ENCODE peak calls at places on chromosomes 6 and 20, in nine cellular contexts. One of them, this sample, is unnamed.
A peak's percentile ranks its signal among the peaks of the same experiment; 100 is the strongest.

GRCh38 chr6:5697508-5697907 is 309.2 kb downstream of the NRN1 start:
- DNase-seq in fibroblast of mammary gland: no peak
- DNase-seq in stimulated activated CD4-positive, alpha-beta T cell treated with anti-CD3 and anti-CD28 coated beads, Interleukin-12 subunit alpha, Interleukin-12 subunit beta, amount 100 ng/mL, for 4 hours: no peak
- DNase-seq in Right ventricle myocardium superior: no peak
- DNase-seq in Peyer's patch: no peak
- DNase-seq in ELR: no peak
- DNase-seq in nephron progenitor cell: no peak
- DNase-seq in activated naive CD4-positive, alpha-beta T cell treated with anti-CD3 and anti-CD28 coated beads, Interleukin-2, amount 50 U/mL, for 16 hours: no peak
- DNase-seq in fibroblast of the aortic adventitia: no peak
- DNase-seq in this sample: no peak

GRCh38 chr6:65728879-65729479 is 22.0 kb upstream of the EYS start:
- DNase-seq in fibroblast of mammary gland: no peak
- DNase-seq in stimulated activated CD4-positive, alpha-beta T cell treated with anti-CD3 and anti-CD28 coated beads, Interleukin-12 subunit alpha, Interleukin-12 subunit beta, amount 100 ng/mL, for 4 hours: no peak
- DNase-seq in Right ventricle myocardium superior: no peak
- DNase-seq in Peyer's patch: no peak
- DNase-seq in ELR: no peak
- DNase-seq in nephron progenitor cell: no peak
- DNase-seq in activated naive CD4-positive, alpha-beta T cell treated with anti-CD3 and anti-CD28 coated beads, Interleukin-2, amount 50 U/mL, for 16 hours: no peak
- DNase-seq in fibroblast of the aortic adventitia: no peak
- DNase-seq in this sample: no peak

GRCh38 chr6:141700836-141701235 is 431.9 kb upstream of the GJE1 start:
- DNase-seq in fibroblast of mammary gland: no peak
- DNase-seq in stimulated activated CD4-positive, alpha-beta T cell treated with anti-CD3 and anti-CD28 coated beads, Interleukin-12 subunit alpha, Interleukin-12 subunit beta, amount 100 ng/mL, for 4 hours: no peak
- DNase-seq in Right ventricle myocardium superior: no peak
- DNase-seq in Peyer's patch: no peak
- DNase-seq in ELR: no peak
- DNase-seq in nephron progenitor cell: no peak
- DNase-seq in activated naive CD4-positive, alpha-beta T cell treated with anti-CD3 and anti-CD28 coated beads, Interleukin-2, amount 50 U/mL, for 16 hours: no peak
- DNase-seq in fibroblast of the aortic adventitia: peak; percentile 17
- DNase-seq in this sample: no peak

GRCh38 chr20:59775221-59776055 is 158.0 kb downstream of the SYCP2 start:
- DNase-seq in fibroblast of mammary gland: no peak
- DNase-seq in stimulated activated CD4-positive, alpha-beta T cell treated with anti-CD3 and anti-CD28 coated beads, Interleukin-12 subunit alpha, Interleukin-12 subunit beta, amount 100 ng/mL, for 4 hours: no peak
- DNase-seq in Right ventricle myocardium superior: no peak
- DNase-seq in Peyer's patch: peak; percentile 36
- DNase-seq in ELR: no peak
- DNase-seq in nephron progenitor cell: no peak
- DNase-seq in activated naive CD4-positive, alpha-beta T cell treated with anti-CD3 and anti-CD28 coated beads, Interleukin-2, amount 50 U/mL, for 16 hours: no peak
- DNase-seq in fibroblast of the aortic adventitia: no peak
- DNase-seq in this sample: peak; percentile 33

GRCh38 chr20:59253325-59253724 is 47.1 kb upstream of the EDN3 start:
- DNase-seq in fibroblast of mammary gland: no peak
- DNase-seq in stimulated activated CD4-positive, alpha-beta T cell treated with anti-CD3 and anti-CD28 coated beads, Interleukin-12 subunit alpha, Interleukin-12 subunit beta, amount 100 ng/mL, for 4 hours: no peak
- DNase-seq in Right ventricle myocardium superior: no peak
- DNase-seq in Peyer's patch: no peak
- DNase-seq in ELR: no peak
- DNase-seq in nephron progenitor cell: no peak
- DNase-seq in activated naive CD4-positive, alpha-beta T cell treated with anti-CD3 and anti-CD28 coated beads, Interleukin-2, amount 50 U/mL, for 16 hours: no peak
- DNase-seq in fibroblast of the aortic adventitia: no peak
- DNase-seq in this sample: no peak

GRCh38 chr6:90319979-90320667 is 23.5 kb upstream of the BACH2 start:
- DNase-seq in fibroblast of mammary gland: no peak
- DNase-seq in stimulated activated CD4-positive, alpha-beta T cell treated with anti-CD3 and anti-CD28 coated beads, Interleukin-12 subunit alpha, Interleukin-12 subunit beta, amount 100 ng/mL, for 4 hours: no peak
- DNase-seq in Right ventricle myocardium superior: no peak
- DNase-seq in Peyer's patch: no peak
- DNase-seq in ELR: no peak
- DNase-seq in nephron progenitor cell: no peak
- DNase-seq in activated naive CD4-positive, alpha-beta T cell treated with anti-CD3 and anti-CD28 coated beads, Interleukin-2, amount 50 U/mL, for 16 hours: peak; percentile 38
- DNase-seq in fibroblast of the aortic adventitia: no peak
- DNase-seq in this sample: no peak

GRCh38 chr6:164048840-164049239 is 634.3 kb downstream of the QKI start:
- DNase-seq in fibroblast of mammary gland: no peak
- DNase-seq in stimulated activated CD4-positive, alpha-beta T cell treated with anti-CD3 and anti-CD28 coated beads, Interleukin-12 subunit alpha, Interleukin-12 subunit beta, amount 100 ng/mL, for 4 hours: no peak
- DNase-seq in Right ventricle myocardium superior: no peak
- DNase-seq in Peyer's patch: no peak
- DNase-seq in ELR: peak; percentile 24
- DNase-seq in nephron progenitor cell: no peak
- DNase-seq in activated naive CD4-positive, alpha-beta T cell treated with anti-CD3 and anti-CD28 coated beads, Interleukin-2, amount 50 U/mL, for 16 hours: no peak
- DNase-seq in fibroblast of the aortic adventitia: no peak
- DNase-seq in this sample: no peak

GRCh38 chr6:126480268-126480667 is 140.4 kb downstream of the CENPW start:
- DNase-seq in fibroblast of mammary gland: no peak
- DNase-seq in stimulated activated CD4-positive, alpha-beta T cell treated with anti-CD3 and anti-CD28 coated beads, Interleukin-12 subunit alpha, Interleukin-12 subunit beta, amount 100 ng/mL, for 4 hours: no peak
- DNase-seq in Right ventricle myocardium superior: no peak
- DNase-seq in Peyer's patch: no peak
- DNase-seq in ELR: no peak
- DNase-seq in nephron progenitor cell: no peak
- DNase-seq in activated naive CD4-positive, alpha-beta T cell treated with anti-CD3 and anti-CD28 coated beads, Interleukin-2, amount 50 U/mL, for 16 hours: no peak
- DNase-seq in fibroblast of the aortic adventitia: no peak
- DNase-seq in this sample: no peak

GRCh38 chr6:45156075-45156474 is 172.1 kb upstream of the RUNX2 start:
- DNase-seq in fibroblast of mammary gland: no peak
- DNase-seq in stimulated activated CD4-positive, alpha-beta T cell treated with anti-CD3 and anti-CD28 coated beads, Interleukin-12 subunit alpha, Interleukin-12 subunit beta, amount 100 ng/mL, for 4 hours: no peak
- DNase-seq in Right ventricle myocardium superior: no peak
- DNase-seq in Peyer's patch: no peak
- DNase-seq in ELR: no peak
- DNase-seq in nephron progenitor cell: no peak
- DNase-seq in activated naive CD4-positive, alpha-beta T cell treated with anti-CD3 and anti-CD28 coated beads, Interleukin-2, amount 50 U/mL, for 16 hours: no peak
- DNase-seq in fibroblast of the aortic adventitia: no peak
- DNase-seq in this sample: no peak

GRCh38 chr20:17806739-17807441 is 107.1 kb downstream of the BANF2 start:
- DNase-seq in fibroblast of mammary gland: peak; percentile 85
- DNase-seq in stimulated activated CD4-positive, alpha-beta T cell treated with anti-CD3 and anti-CD28 coated beads, Interleukin-12 subunit alpha, Interleukin-12 subunit beta, amount 100 ng/mL, for 4 hours: no peak
- DNase-seq in Right ventricle myocardium superior: peak; percentile 89
- DNase-seq in Peyer's patch: no peak
- DNase-seq in ELR: no peak
- DNase-seq in nephron progenitor cell: no peak
- DNase-seq in activated naive CD4-positive, alpha-beta T cell treated with anti-CD3 and anti-CD28 coated beads, Interleukin-2, amount 50 U/mL, for 16 hours: no peak
- DNase-seq in fibroblast of the aortic adventitia: peak; percentile 93
- DNase-seq in this sample: peak; percentile 66

GRCh38 chr6:11682525-11682924 is 96.1 kb downstream of the ADTRP start:
- DNase-seq in fibroblast of mammary gland: peak; percentile 38
- DNase-seq in stimulated activated CD4-positive, alpha-beta T cell treated with anti-CD3 and anti-CD28 coated beads, Interleukin-12 subunit alpha, Interleukin-12 subunit beta, amount 100 ng/mL, for 4 hours: no peak
- DNase-seq in Right ventricle myocardium superior: no peak
- DNase-seq in Peyer's patch: no peak
- DNase-seq in ELR: peak; percentile 32
- DNase-seq in nephron progenitor cell: no peak
- DNase-seq in activated naive CD4-positive, alpha-beta T cell treated with anti-CD3 and anti-CD28 coated beads, Interleukin-2, amount 50 U/mL, for 16 hours: no peak
- DNase-seq in fibroblast of the aortic adventitia: peak; percentile 26
- DNase-seq in this sample: no peak

GRCh38 chr6:52634211-52634610 is 36.7 kb upstream of the TMEM14A start:
- DNase-seq in fibroblast of mammary gland: no peak
- DNase-seq in stimulated activated CD4-positive, alpha-beta T cell treated with anti-CD3 and anti-CD28 coated beads, Interleukin-12 subunit alpha, Interleukin-12 subunit beta, amount 100 ng/mL, for 4 hours: no peak
- DNase-seq in Right ventricle myocardium superior: no peak
- DNase-seq in Peyer's patch: no peak
- DNase-seq in ELR: peak; percentile 67
- DNase-seq in nephron progenitor cell: no peak
- DNase-seq in activated naive CD4-positive, alpha-beta T cell treated with anti-CD3 and anti-CD28 coated beads, Interleukin-2, amount 50 U/mL, for 16 hours: no peak
- DNase-seq in fibroblast of the aortic adventitia: no peak
- DNase-seq in this sample: no peak

GRCh38 chr6:1336246-1336843 is 24.4 kb downstream of the FOXQ1 start:
- DNase-seq in fibroblast of mammary gland: no peak
- DNase-seq in stimulated activated CD4-positive, alpha-beta T cell treated with anti-CD3 and anti-CD28 coated beads, Interleukin-12 subunit alpha, Interleukin-12 subunit beta, amount 100 ng/mL, for 4 hours: no peak
- DNase-seq in Right ventricle myocardium superior: no peak
- DNase-seq in Peyer's patch: peak; percentile 51
- DNase-seq in ELR: peak; percentile 59
- DNase-seq in nephron progenitor cell: no peak
- DNase-seq in activated naive CD4-positive, alpha-beta T cell treated with anti-CD3 and anti-CD28 coated beads, Interleukin-2, amount 50 U/mL, for 16 hours: no peak
- DNase-seq in fibroblast of the aortic adventitia: no peak
- DNase-seq in this sample: peak; percentile 71

This sample was measured in left lobe of liver.